ENCODE peak calls at places on chromosomes 13 and 19, in eight cellular contexts. Y is PC-9; J is NB4; Q is pancreas; S is stimulated activated CD4-positive, alpha-beta T cell treated with anti-CD3 and anti-CD28 coated beads, Interleukin-2, amount 100 ng/mL, for 24 hours; T is GOT3; O is posterior cingulate gyrus; F is EH. G is an unnamed sample.

GRCh38 chr13:79534596-79534995 is 53.6 kb downstream of the NDFIP2 start:
- DNase-seq in Y (no peak), J (no peak), S (no peak), T (no peak), Q (no peak), F (peak; percentile 25), O (no peak), G (no peak)

GRCh38 chr13:94328336-94329041 is 151.0 kb downstream of the DCT start:
- DNase-seq in Y (no peak), S (no peak), F (no peak), O (no peak), T (no peak), Q (no peak), J (no peak), G (no peak)

GRCh38 chr19:55346725-55347441 is 7.2 kb downstream of the KMT5C start:
- DNase-seq in O (no peak), Q (peak; percentile 63), S (no peak), Y (no peak), J (no peak), T (no peak), F (no peak), G (no peak)

GRCh38 chr19:49889687-49890348 is 6.9 kb downstream of the IL4I1 start:
- DNase-seq in J (no peak), O (peak; percentile 55), Y (peak; percentile 74), F (peak; percentile 61), Q (peak; percentile 68), S (peak; percentile 76), T (no peak), G (peak; percentile 75)

GRCh38 chr19:32053366-32053765 is 292.0 kb upstream of the ZNF507 start:
- DNase-seq in J (no peak), S (no peak), F (no peak), Y (no peak), Q (no peak), T (no peak), O (no peak), G (no peak)

GRCh38 chr13:48437381-48437780 is 24.5 kb upstream of the LPAR6 start:
- DNase-seq in O (no peak), Q (no peak), J (no peak), Y (no peak), T (no peak), F (peak; percentile 22), S (no peak), G (peak; percentile 43)

GRCh38 chr19:2049741-2050348 is 1.2 kb downstream of the MKNK2 start:
- DNase-seq in J (peak; percentile 86), Y (peak; percentile 80), Q (peak; percentile 96), T (no peak), F (peak; percentile 66), O (peak; percentile 63), S (peak; percentile 69), G (peak; percentile 87)

GRCh38 chr19:34712606-34713261 is 21.3 kb upstream of the ZNF181 start:
- DNase-seq in T (no peak), O (peak; percentile 18), F (peak; percentile 79), S (peak; percentile 54), Y (peak; percentile 48), Q (no peak), J (peak; percentile 77), G (peak; percentile 76)

GRCh38 chr13:51451467-51452390 is 1.1 kb downstream of the INTS6 start:
- DNase-seq in O (peak; percentile 57), F (peak; percentile 80), Q (peak; percentile 93), J (peak; percentile 88), S (peak; percentile 80), T (no peak), Y (peak; percentile 54), G (peak; percentile 67)

GRCh38 chr13:76769238-76769859 is 116.9 kb downstream of the KCTD12 start:
- DNase-seq in J (no peak), Y (no peak), T (no peak), O (no peak), F (no peak), S (no peak), Q (no peak), G (no peak)

GRCh38 chr19:16626796-16627193 is 1.2 kb downstream of the MED26 start:
- DNase-seq in T (no peak), Q (no peak), Y (peak; percentile 7), S (peak; percentile 30), J (no peak), O (no peak), F (peak; percentile 9), G (no peak)

GRCh38 chr19:12596927-12597548 is 13.6 kb downstream of the ZNF490 start:
- DNase-seq in J (no peak), Q (peak; percentile 52), S (no peak), F (no peak), T (no peak), O (no peak), Y (no peak), G (peak; percentile 6)

GRCh38 chr13:46160474-46161066 is 21.4 kb downstream of the LCP1 start:
- DNase-seq in O (no peak), Q (no peak), F (peak; percentile 57), T (no peak), J (peak; percentile 88), S (no peak), Y (no peak), G (no peak)

GRCh38 chr19:4007836-4008539 is 452 bp downstream of the PIAS4 start:
- DNase-seq in Q (peak; percentile 83), F (peak; percentile 28), O (no peak), T (no peak), J (no peak), S (peak; percentile 46), Y (no peak), G (no peak)

GRCh38 chr13:91123456-91124127 is 223.9 kb upstream of the MIR17HG start:
- DNase-seq in O (no peak), J (no peak), Y (no peak), T (no peak), Q (no peak), S (no peak), F (no peak), G (no peak)

GRCh38 chr13:113938716-113939115 is 35.2 kb downstream of the C13orf46 start:
- DNase-seq in O (no peak), Q (peak; percentile 54), T (no peak), S (no peak), Y (no peak), J (no peak), F (no peak), G (no peak)

GRCh38 chr13:44541601-44542000 is 34.5 kb downstream of the TSC22D1 start:
- DNase-seq in Y (no peak), S (no peak), Q (no peak), F (no peak), T (no peak), J (no peak), O (no peak), G (no peak)

GRCh38 chr13:29500426-29500825 is 95.1 kb downstream of the SLC7A1 start:
- DNase-seq in S (no peak), Y (no peak), T (no peak), O (no peak), F (no peak), J (no peak), Q (no peak), G (no peak)

GRCh38 chr19:19342086-19343015 is 21.7 kb downstream of the MAU2 start:
- DNase-seq in J (peak; percentile 75), O (peak; percentile 50), Y (peak; percentile 64), Q (peak; percentile 90), S (no peak), T (peak; percentile 12), F (peak; percentile 54), G (peak; percentile 51)

GRCh38 chr19:53553865-53554791 is 16.2 kb downstream of the ZNF331 start:
- DNase-seq in F (peak; percentile 86), O (peak; percentile 76), Y (peak; percentile 78), S (peak; percentile 90), J (peak; percentile 44), T (peak; percentile 40), Q (peak; percentile 93), G (peak; percentile 89)

GRCh38 chr13:113904411-113904810 is 40.5 kb upstream of the GAS6 start:
- DNase-seq in F (peak; percentile 46), Q (no peak), S (peak; percentile 23), O (peak; percentile 44), J (peak; percentile 53), T (no peak), Y (no peak), G (peak; percentile 65)

GRCh38 chr13:105982219-105982618 is 553.2 kb downstream of the EFNB2 start:
- DNase-seq in O (no peak), J (peak; percentile 15), T (no peak), F (no peak), S (no peak), Y (no peak), Q (no peak), G (no peak)

GRCh38 chr19:42544146-42544545 is 15.9 kb upstream of the CEACAM1 start:
- DNase-seq in Q (no peak), O (no peak), J (no peak), S (no peak), T (no peak), F (no peak), Y (no peak), G (no peak)

G was measured in mucosa of gallbladder.